ENCODE peak calls at places on chromosomes 3 and 15, in ten cellular contexts. One of them, this sample, is unnamed.

GRCh38 chr15:40034186-40034946 is 4.6 kb downstream of the SRP14 start:
- DNase-seq in AG09319: no peak
- DNase-seq in right cardiac atrium: no peak
- DNase-seq in A549: no peak
- DNase-seq in neural progenitor cell: no peak
- DNase-seq in NCI-H460: no peak
- DNase-seq in AG04449: no peak
- DNase-seq in globus pallidus: no peak
- DNase-seq in OCI-LY7: no peak
- DNase-seq in mucosa of descending colon: no peak
- DNase-seq in this sample: no peak

GRCh38 chr15:42686281-42686680 is 50.6 kb downstream of the CDAN1 start:
- DNase-seq in AG09319: no peak
- DNase-seq in right cardiac atrium: no peak
- DNase-seq in A549: no peak
- DNase-seq in neural progenitor cell: no peak
- DNase-seq in NCI-H460: no peak
- DNase-seq in AG04449: no peak
- DNase-seq in globus pallidus: no peak
- DNase-seq in OCI-LY7: no peak
- DNase-seq in mucosa of descending colon: no peak
- DNase-seq in this sample: no peak

GRCh38 chr3:63232764-63233396 is 45.2 kb upstream of the SYNPR start:
- DNase-seq in AG09319: no peak
- DNase-seq in right cardiac atrium: no peak
- DNase-seq in A549: no peak
- DNase-seq in neural progenitor cell: peak; percentile 33
- DNase-seq in NCI-H460: no peak
- DNase-seq in AG04449: no peak
- DNase-seq in globus pallidus: no peak
- DNase-seq in OCI-LY7: peak; percentile 42
- DNase-seq in mucosa of descending colon: no peak
- DNase-seq in this sample: no peak

GRCh38 chr3:69938061-69938460 is 61.5 kb upstream of the SAMMSON start:
- DNase-seq in AG09319: no peak
- DNase-seq in right cardiac atrium: no peak
- DNase-seq in A549: no peak
- DNase-seq in neural progenitor cell: no peak
- DNase-seq in NCI-H460: no peak
- DNase-seq in AG04449: no peak
- DNase-seq in globus pallidus: no peak
- DNase-seq in OCI-LY7: no peak
- DNase-seq in mucosa of descending colon: no peak
- DNase-seq in this sample: no peak

GRCh38 chr3:192409203-192409837 is 318.0 kb downstream of the FGF12 start:
- DNase-seq in AG09319: no peak
- DNase-seq in right cardiac atrium: peak; percentile 81
- DNase-seq in A549: peak; percentile 40
- DNase-seq in neural progenitor cell: peak; percentile 83
- DNase-seq in NCI-H460: no peak
- DNase-seq in AG04449: no peak
- DNase-seq in globus pallidus: peak; percentile 11
- DNase-seq in OCI-LY7: no peak
- DNase-seq in mucosa of descending colon: no peak
- DNase-seq in this sample: peak; percentile 83

GRCh38 chr3:46918634-46919033 is 41.1 kb downstream of the PTH1R start:
- DNase-seq in AG09319: no peak
- DNase-seq in right cardiac atrium: no peak
- DNase-seq in A549: no peak
- DNase-seq in neural progenitor cell: no peak
- DNase-seq in NCI-H460: no peak
- DNase-seq in AG04449: no peak
- DNase-seq in globus pallidus: no peak
- DNase-seq in OCI-LY7: no peak
- DNase-seq in mucosa of descending colon: no peak
- DNase-seq in this sample: no peak

GRCh38 chr15:38672814-38673292 is 108.2 kb upstream of the RASGRP1 start:
- DNase-seq in AG09319: no peak
- DNase-seq in right cardiac atrium: no peak
- DNase-seq in A549: no peak
- DNase-seq in neural progenitor cell: no peak
- DNase-seq in NCI-H460: no peak
- DNase-seq in AG04449: no peak
- DNase-seq in globus pallidus: no peak
- DNase-seq in OCI-LY7: peak; percentile 88
- DNase-seq in mucosa of descending colon: no peak
- DNase-seq in this sample: no peak

GRCh38 chr3:146148468-146148931 is 12.5 kb downstream of the PLOD2 start:
- DNase-seq in AG09319: no peak
- DNase-seq in right cardiac atrium: no peak
- DNase-seq in A549: no peak
- DNase-seq in neural progenitor cell: no peak
- DNase-seq in NCI-H460: no peak
- DNase-seq in AG04449: no peak
- DNase-seq in globus pallidus: no peak
- DNase-seq in OCI-LY7: no peak
- DNase-seq in mucosa of descending colon: no peak
- DNase-seq in this sample: no peak

GRCh38 chr15:98682992-98683701 is 34.8 kb downstream of the IGF1R start:
- DNase-seq in AG09319: peak; percentile 92
- DNase-seq in right cardiac atrium: no peak
- DNase-seq in A549: no peak
- DNase-seq in neural progenitor cell: no peak
- DNase-seq in NCI-H460: no peak
- DNase-seq in AG04449: no peak
- DNase-seq in globus pallidus: no peak
- DNase-seq in OCI-LY7: no peak
- DNase-seq in mucosa of descending colon: no peak
- DNase-seq in this sample: no peak

GRCh38 chr15:59457103-59457502 is 19.1 kb downstream of the FAM81A start:
- DNase-seq in AG09319: no peak
- DNase-seq in right cardiac atrium: no peak
- DNase-seq in A549: no peak
- DNase-seq in neural progenitor cell: no peak
- DNase-seq in NCI-H460: no peak
- DNase-seq in AG04449: no peak
- DNase-seq in globus pallidus: no peak
- DNase-seq in OCI-LY7: no peak
- DNase-seq in mucosa of descending colon: no peak
- DNase-seq in this sample: no peak

GRCh38 chr15:41568350-41569017 is 9.5 kb downstream of the TYRO3 start:
- DNase-seq in AG09319: no peak
- DNase-seq in right cardiac atrium: peak; percentile 71
- DNase-seq in A549: no peak
- DNase-seq in neural progenitor cell: peak; percentile 95
- DNase-seq in NCI-H460: no peak
- DNase-seq in AG04449: no peak
- DNase-seq in globus pallidus: peak; percentile 77
- DNase-seq in OCI-LY7: no peak
- DNase-seq in mucosa of descending colon: no peak
- DNase-seq in this sample: peak; percentile 98

GRCh38 chr3:151299006-151299405 is 17.6 kb downstream of the GPR87 start:
- DNase-seq in AG09319: no peak
- DNase-seq in right cardiac atrium: no peak
- DNase-seq in A549: no peak
- DNase-seq in neural progenitor cell: no peak
- DNase-seq in NCI-H460: no peak
- DNase-seq in AG04449: no peak
- DNase-seq in globus pallidus: no peak
- DNase-seq in OCI-LY7: no peak
- DNase-seq in mucosa of descending colon: no peak
- DNase-seq in this sample: no peak

GRCh38 chr3:54355795-54356194 is 233.4 kb downstream of the CACNA2D3 start:
- DNase-seq in AG09319: no peak
- DNase-seq in right cardiac atrium: no peak
- DNase-seq in A549: no peak
- DNase-seq in neural progenitor cell: no peak
- DNase-seq in NCI-H460: peak; percentile 50
- DNase-seq in AG04449: no peak
- DNase-seq in globus pallidus: no peak
- DNase-seq in OCI-LY7: no peak
- DNase-seq in mucosa of descending colon: no peak
- DNase-seq in this sample: no peak

GRCh38 chr3:49199244-49199899 is 28.0 kb downstream of the KLHDC8B start:
- DNase-seq in AG09319: peak; percentile 75
- DNase-seq in right cardiac atrium: peak; percentile 98
- DNase-seq in A549: no peak
- DNase-seq in neural progenitor cell: no peak
- DNase-seq in NCI-H460: no peak
- DNase-seq in AG04449: no peak
- DNase-seq in globus pallidus: peak; percentile 23
- DNase-seq in OCI-LY7: no peak
- DNase-seq in mucosa of descending colon: peak; percentile 71
- DNase-seq in this sample: peak; percentile 60

GRCh38 chr3:15154326-15154725 is 51.7 kb upstream of the CAPN7 start:
- DNase-seq in AG09319: no peak
- DNase-seq in right cardiac atrium: no peak
- DNase-seq in A549: no peak
- DNase-seq in neural progenitor cell: no peak
- DNase-seq in NCI-H460: no peak
- DNase-seq in AG04449: no peak
- DNase-seq in globus pallidus: no peak
- DNase-seq in OCI-LY7: no peak
- DNase-seq in mucosa of descending colon: no peak
- DNase-seq in this sample: no peak

GRCh38 chr3:37766797-37767776 is 94.6 kb upstream of the CTDSPL start:
- DNase-seq in AG09319: no peak
- DNase-seq in right cardiac atrium: no peak
- DNase-seq in A549: no peak
- DNase-seq in neural progenitor cell: no peak
- DNase-seq in NCI-H460: no peak
- DNase-seq in AG04449: no peak
- DNase-seq in globus pallidus: no peak
- DNase-seq in OCI-LY7: no peak
- DNase-seq in mucosa of descending colon: no peak
- DNase-seq in this sample: no peak

GRCh38 chr3:8992199-8992598 is 28.9 kb upstream of the RAD18 start:
- DNase-seq in AG09319: no peak
- DNase-seq in right cardiac atrium: no peak
- DNase-seq in A549: no peak
- DNase-seq in neural progenitor cell: no peak
- DNase-seq in NCI-H460: no peak
- DNase-seq in AG04449: no peak
- DNase-seq in globus pallidus: no peak
- DNase-seq in OCI-LY7: no peak
- DNase-seq in mucosa of descending colon: no peak
- DNase-seq in this sample: peak; percentile 13

GRCh38 chr3:41681479-41681878 is 280.4 kb downstream of the ULK4 start:
- DNase-seq in AG09319: peak; percentile 62
- DNase-seq in right cardiac atrium: no peak
- DNase-seq in A549: no peak
- DNase-seq in neural progenitor cell: no peak
- DNase-seq in NCI-H460: peak; percentile 41
- DNase-seq in AG04449: peak; percentile 96
- DNase-seq in globus pallidus: no peak
- DNase-seq in OCI-LY7: no peak
- DNase-seq in mucosa of descending colon: no peak
- DNase-seq in this sample: peak; percentile 63

GRCh38 chr15:75817151-75817935 is 25.9 kb upstream of the UBE2Q2 start:
- DNase-seq in AG09319: no peak
- DNase-seq in right cardiac atrium: no peak
- DNase-seq in A549: no peak
- DNase-seq in neural progenitor cell: no peak
- DNase-seq in NCI-H460: no peak
- DNase-seq in AG04449: no peak
- DNase-seq in globus pallidus: no peak
- DNase-seq in OCI-LY7: no peak
- DNase-seq in mucosa of descending colon: no peak
- DNase-seq in this sample: no peak

GRCh38 chr3:156160653-156161052 is 40.3 kb downstream of the KCNAB1 start:
- DNase-seq in AG09319: no peak
- DNase-seq in right cardiac atrium: no peak
- DNase-seq in A549: no peak
- DNase-seq in neural progenitor cell: no peak
- DNase-seq in NCI-H460: no peak
- DNase-seq in AG04449: no peak
- DNase-seq in globus pallidus: no peak
- DNase-seq in OCI-LY7: no peak
- DNase-seq in mucosa of descending colon: no peak
- DNase-seq in this sample: no peak

GRCh38 chr3:185878920-185879319 is 54.1 kb upstream of the IGF2BP2 start:
- DNase-seq in AG09319: no peak
- DNase-seq in right cardiac atrium: no peak
- DNase-seq in A549: no peak
- DNase-seq in neural progenitor cell: no peak
- DNase-seq in NCI-H460: no peak
- DNase-seq in AG04449: no peak
- DNase-seq in globus pallidus: no peak
- DNase-seq in OCI-LY7: no peak
- DNase-seq in mucosa of descending colon: no peak
- DNase-seq in this sample: no peak

GRCh38 chr3:134652886-134653630 is 2.2 kb upstream of the KY start:
- DNase-seq in AG09319: no peak
- DNase-seq in right cardiac atrium: no peak
- DNase-seq in A549: no peak
- DNase-seq in neural progenitor cell: no peak
- DNase-seq in NCI-H460: no peak
- DNase-seq in AG04449: no peak
- DNase-seq in globus pallidus: no peak
- DNase-seq in OCI-LY7: no peak
- DNase-seq in mucosa of descending colon: no peak
- DNase-seq in this sample: no peak

GRCh38 chr3:63492464-63492863 is 160.0 kb upstream of the SNTN start:
- DNase-seq in AG09319: no peak
- DNase-seq in right cardiac atrium: no peak
- DNase-seq in A549: no peak
- DNase-seq in neural progenitor cell: peak; percentile 7
- DNase-seq in NCI-H460: no peak
- DNase-seq in AG04449: no peak
- DNase-seq in globus pallidus: no peak
- DNase-seq in OCI-LY7: no peak
- DNase-seq in mucosa of descending colon: no peak
- DNase-seq in this sample: no peak

GRCh38 chr15:89829616-89830440 is 15.2 kb upstream of the ANPEP start:
- DNase-seq in AG09319: no peak
- DNase-seq in right cardiac atrium: no peak
- DNase-seq in A549: no peak
- DNase-seq in neural progenitor cell: no peak
- DNase-seq in NCI-H460: no peak
- DNase-seq in AG04449: no peak
- DNase-seq in globus pallidus: no peak
- DNase-seq in OCI-LY7: no peak
- DNase-seq in mucosa of descending colon: no peak
- DNase-seq in this sample: no peak

GRCh38 chr3:54353547-54354339 is 231.4 kb downstream of the CACNA2D3 start:
- DNase-seq in AG09319: no peak
- DNase-seq in right cardiac atrium: peak; percentile 63
- DNase-seq in A549: no peak
- DNase-seq in neural progenitor cell: no peak
- DNase-seq in NCI-H460: peak; percentile 87
- DNase-seq in AG04449: no peak
- DNase-seq in globus pallidus: no peak
- DNase-seq in OCI-LY7: no peak
- DNase-seq in mucosa of descending colon: no peak
- DNase-seq in this sample: no peak

GRCh38 chr3:126542340-126543241 is 16.1 kb downstream of the C3orf22 start:
- DNase-seq in AG09319: no peak
- DNase-seq in right cardiac atrium: no peak
- DNase-seq in A549: no peak
- DNase-seq in neural progenitor cell: no peak
- DNase-seq in NCI-H460: no peak
- DNase-seq in AG04449: no peak
- DNase-seq in globus pallidus: no peak
- DNase-seq in OCI-LY7: no peak
- DNase-seq in mucosa of descending colon: no peak
- DNase-seq in this sample: peak; percentile 53

GRCh38 chr15:66287461-66288055 is 5.8 kb upstream of the DIS3L start:
- DNase-seq in AG09319: no peak
- DNase-seq in right cardiac atrium: no peak
- DNase-seq in A549: peak; percentile 27
- DNase-seq in neural progenitor cell: peak; percentile 38
- DNase-seq in NCI-H460: peak; percentile 44
- DNase-seq in AG04449: no peak
- DNase-seq in globus pallidus: peak; percentile 43
- DNase-seq in OCI-LY7: peak; percentile 61
- DNase-seq in mucosa of descending colon: no peak
- DNase-seq in this sample: no peak

GRCh38 chr3:144770813-144771400 is 799.3 kb downstream of the DIPK2A start:
- DNase-seq in AG09319: no peak
- DNase-seq in right cardiac atrium: no peak
- DNase-seq in A549: no peak
- DNase-seq in neural progenitor cell: peak; percentile 41
- DNase-seq in NCI-H460: peak; percentile 15
- DNase-seq in AG04449: peak; percentile 1
- DNase-seq in globus pallidus: peak; percentile 90
- DNase-seq in OCI-LY7: no peak
- DNase-seq in mucosa of descending colon: no peak
- DNase-seq in this sample: no peak

This sample was measured in islet precursor cell.